ENCODE peak calls at places on chromosomes 12 and 14, in eight cellular contexts. P is cardiac muscle cell, E is brain microvascular endothelial cell, T is HepG2, H is kidney epithelial cell, K is Caco-2, S is HAP-1, W is heart left ventricle. C is an unnamed sample.

GRCh38 chr12:110317921-110318320 is 36.9 kb downstream of the ATP2A2 start:
- DNase-seq in P (peak; percentile 73), E (peak; percentile 39), T (no peak), H (no peak), K (no peak), S (no peak), W (no peak), C (no peak)

GRCh38 chr12:100234166-100234565 is 32.7 kb downstream of the DEPDC4 start:
- DNase-seq in P (peak; percentile 48), E (no peak), T (no peak), H (no peak), K (peak; percentile 54), S (no peak), W (no peak), C (peak; percentile 2)

GRCh38 chr14:35336171-35337073 is 44.2 kb downstream of the PSMA6 start:
- DNase-seq in P (peak; percentile 99), E (peak; percentile 47), T (peak; percentile 99), H (no peak), K (no peak), S (no peak), W (peak; percentile 96), C (peak; percentile 59)

GRCh38 chr12:75660107-75660530 is 148.7 kb upstream of the KRR1 start:
- DNase-seq in P (no peak), E (peak; percentile 56), T (no peak), H (peak; percentile 92), K (no peak), S (no peak), W (no peak), C (no peak)

GRCh38 chr12:98646165-98646764 is 1.2 kb downstream of the APAF1 start:
- DNase-seq in P (peak; percentile 30), E (no peak), T (peak; percentile 5), H (no peak), K (peak; percentile 7), S (peak; percentile 20), W (no peak), C (no peak)

GRCh38 chr12:122356192-122356635 is 66.3 kb downstream of the CLIP1 start:
- DNase-seq in P (peak; percentile 80), E (peak; percentile 65), T (peak; percentile 54), H (no peak), K (peak; percentile 56), S (peak; percentile 70), W (no peak), C (peak; percentile 37)

GRCh38 chr14:65933400-65934068 is 521.0 kb downstream of the FUT8 start:
- DNase-seq in P (peak; percentile 37), E (no peak), T (no peak), H (no peak), K (no peak), S (no peak), W (no peak), C (no peak)

GRCh38 chr14:54374117-54374884 is 22.5 kb upstream of the CDKN3 start:
- DNase-seq in P (peak; percentile 69), E (no peak), T (peak; percentile 76), H (no peak), K (no peak), S (no peak), W (no peak), C (no peak)

GRCh38 chr14:92937229-92937937 is 14.4 kb downstream of the CHGA start:
- DNase-seq in P (no peak), E (no peak), T (no peak), H (no peak), K (peak; percentile 14), S (no peak), W (no peak), C (no peak)

GRCh38 chr14:24817638-24818053 is 183.7 kb upstream of the GZMB start:
- DNase-seq in P (peak; percentile 64), E (no peak), T (no peak), H (no peak), K (peak; percentile 15), S (no peak), W (no peak), C (no peak)

GRCh38 chr14:60353410-60353809 is 104.4 kb downstream of the PPM1A start:
- DNase-seq in P (no peak), E (no peak), T (no peak), H (no peak), K (no peak), S (peak; percentile 13), W (no peak), C (no peak)

GRCh38 chr14:103318750-103319419 is 15.2 kb upstream of the EIF5 start:
- DNase-seq in P (no peak), E (no peak), T (no peak), H (no peak), K (no peak), S (no peak), W (no peak), C (no peak)

GRCh38 chr12:109675411-109675810 is 38.2 kb upstream of the FAM222A start:
- DNase-seq in P (no peak), E (no peak), T (no peak), H (no peak), K (no peak), S (no peak), W (no peak), C (no peak)

GRCh38 chr12:48037267-48037915 is 33.1 kb upstream of the COL2A1 start:
- DNase-seq in P (peak; percentile 78), E (peak; percentile 19), T (peak; percentile 52), H (peak; percentile 2), K (peak; percentile 79), S (peak; percentile 61), W (no peak), C (peak; percentile 18)

GRCh38 chr12:48039151-48039550 is 34.9 kb upstream of the COL2A1 start:
- DNase-seq in P (no peak), E (no peak), T (no peak), H (no peak), K (no peak), S (no peak), W (no peak), C (no peak)

GRCh38 chr12:48038085-48038484 is 33.8 kb upstream of the COL2A1 start:
- DNase-seq in P (no peak), E (no peak), T (no peak), H (no peak), K (no peak), S (no peak), W (no peak), C (no peak)

GRCh38 chr12:48034835-48035805 is 30.8 kb upstream of the COL2A1 start:
- DNase-seq in P (no peak), E (no peak), T (no peak), H (no peak), K (no peak), S (no peak), W (no peak), C (no peak)

DNA sequence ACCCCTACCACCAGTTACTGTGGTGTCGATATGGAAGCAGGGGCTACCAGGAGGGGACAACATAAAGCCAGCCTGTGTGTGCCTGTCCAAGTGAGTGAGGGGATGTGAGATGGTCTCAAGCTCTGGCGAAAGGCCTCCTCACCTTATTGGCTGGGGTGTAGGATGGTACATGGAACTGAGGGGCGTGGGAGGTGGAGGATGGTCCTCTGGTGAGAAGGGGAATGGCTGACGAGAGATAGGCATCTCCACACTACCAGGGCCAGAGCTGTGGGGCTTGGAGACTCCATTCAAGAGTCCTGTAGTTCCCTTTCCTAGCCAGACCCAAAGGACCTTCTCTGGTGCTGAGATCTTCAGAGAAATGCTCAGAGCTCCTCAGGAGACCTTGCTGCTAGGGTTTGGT is 32.5 kb upstream of the COL2A1 start:
- DNase-seq in P (no peak), E (no peak), T (no peak), H (no peak), K (no peak), S (no peak), W (no peak), C (no peak)
- H3K27me3 ChIP-seq in P (no peaks in the 10 kb centered on the region), E (no peaks in the 10 kb centered on the region), T (no peaks in the 10 kb centered on the region), H (no peaks in the 10 kb centered on the region), K (no peaks in the 10 kb centered on the region), S (no peaks in the 10 kb centered on the region), W (peaks cover 12% of the 10 kb centered on the region), C (peaks cover 2% of the 10 kb centered on the region)

GRCh38 chr12:94143444-94143843 is 4.9 kb upstream of the PLXNC1 start:
- DNase-seq in P (no peak), E (no peak), T (no peak), H (no peak), K (no peak), S (no peak), W (no peak), C (no peak)
- H3K27me3 ChIP-seq in P (peaks cover 22% of the 10 kb centered on the region), E (peaks cover 16% of the 10 kb centered on the region), T (peaks cover 12% of the 10 kb centered on the region), H (peaks cover 32% of the 10 kb centered on the region), K (no peaks in the 10 kb centered on the region), S (no peaks in the 10 kb centered on the region), W (no peaks in the 10 kb centered on the region), C (peaks cover 57% of the 10 kb centered on the region)

GRCh38 chr12:203462-204260 is 10.3 kb downstream of the SLC6A12 start:
- DNase-seq in P (peak; percentile 31), E (no peak), T (no peak), H (no peak), K (peak; percentile 72), S (peak; percentile 75), W (peak; percentile 68), C (no peak)

GRCh38 chr12:202081-202731 is 11.8 kb downstream of the SLC6A12 start:
- DNase-seq in P (no peak), E (no peak), T (no peak), H (no peak), K (no peak), S (no peak), W (peak; percentile 44), C (no peak)

GRCh38 chr12:204261-204678 is 9.7 kb downstream of the SLC6A12 start:
- DNase-seq in P (no peak), E (no peak), T (no peak), H (no peak), K (no peak), S (no peak), W (peak; percentile 46), C (no peak)

GRCh38 chr12:201361-201760 is 12.6 kb downstream of the SLC6A12 start:
- DNase-seq in P (no peak), E (no peak), T (no peak), H (no peak), K (no peak), S (no peak), W (no peak), C (no peak)

DNA sequence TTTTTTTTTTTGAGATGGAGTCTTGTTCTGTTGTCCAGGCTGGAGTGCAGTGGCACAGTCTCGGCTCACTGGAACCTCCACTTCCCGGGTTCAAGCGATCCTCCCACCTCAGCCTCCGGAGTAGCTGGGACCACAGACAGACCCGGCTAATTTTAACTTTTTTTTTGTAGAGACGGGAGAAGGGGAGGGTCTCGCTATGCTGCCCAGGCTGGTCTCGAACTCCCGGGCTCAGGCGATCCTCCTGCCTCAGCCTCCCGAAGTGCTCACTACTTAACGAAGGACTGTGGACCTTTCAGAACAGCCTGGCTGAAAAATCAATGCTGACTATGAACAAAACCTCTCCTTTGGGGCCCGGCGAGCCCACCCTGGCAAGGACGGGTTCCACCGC is 10.9 kb downstream of the SLC6A12 start:
- DNase-seq in P (no peak), E (no peak), T (no peak), H (no peak), K (no peak), S (no peak), W (peak; percentile 16), C (no peak)
- H3K27me3 ChIP-seq in P (peaks cover 56% of the 10 kb centered on the region), E (peaks cover 5% of the 10 kb centered on the region), T (no peaks in the 10 kb centered on the region), H (peaks cover 33% of the 10 kb centered on the region), K (no peaks in the 10 kb centered on the region), S (no peaks in the 10 kb centered on the region), W (no peaks in the 10 kb centered on the region), C (peaks cover 61% of the 10 kb centered on the region)

DNA sequence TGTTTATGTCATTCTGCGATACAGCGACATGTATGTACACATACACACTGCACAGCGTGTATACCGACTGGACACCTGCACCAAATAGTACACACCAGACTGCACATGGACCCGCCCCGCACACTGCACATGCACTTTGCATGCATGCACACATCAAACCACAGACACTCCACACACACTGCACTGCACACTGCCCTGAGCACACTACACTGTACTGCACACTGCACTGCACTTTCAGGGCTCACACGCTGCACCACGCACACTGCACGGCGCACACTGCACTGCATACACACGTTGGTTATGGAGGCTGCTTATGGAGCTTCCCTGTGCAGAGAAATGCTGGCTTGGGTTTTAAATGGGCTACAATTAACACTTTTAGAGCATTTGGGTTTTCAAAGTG is 1.6 kb downstream of the PAPLN start:
- DNase-seq in P (no peak), E (no peak), T (no peak), H (no peak), K (no peak), S (no peak), W (no peak), C (no peak)
- H3K27me3 ChIP-seq in P (peaks cover 93% of the 10 kb centered on the region), E (peaks cover 11% of the 10 kb centered on the region), T (peaks cover 81% of the 10 kb centered on the region), H (peaks cover 6% of the 10 kb centered on the region), K (no peaks in the 10 kb centered on the region), S (no peaks in the 10 kb centered on the region), W (peaks cover 54% of the 10 kb centered on the region), C (peaks cover 37% of the 10 kb centered on the region)

C was measured in AG04450.